ENCODE peak calls at places on chromosomes 11 and 22, in nine cellular contexts. C is stimulated activated CD4-positive, alpha-beta T cell treated with anti-CD3 and anti-CD28 coated beads, Interleukin-2, amount 100 ng/mL, for 48 hours; W is AG04450; V is AG09309; L is BJ; S is hippocampal formation; N is T-helper 2 cell; O is amniotic epithelial cell; H is stimulated activated CD8-positive, alpha-beta memory T cell treated with anti-CD3 and anti-CD28 coated beads, Interleukin-4, amount 100 ng/mL, for 24 hours. F is an unnamed sample.

GRCh38 chr22:45585946-45586540 is 83.4 kb downstream of the FBLN1 start:
- DNase-seq in W (no peak), C (no peak), O (no peak), H (no peak), L (no peak), V (no peak), S (no peak), N (no peak), F (no peak)

GRCh38 chr11:86440843-86441242 is 66.2 kb downstream of the CCDC81 start:
- DNase-seq in L (no peak), H (no peak), W (no peak), V (no peak), O (peak; percentile 20), N (no peak), S (no peak), C (no peak), F (no peak)

GRCh38 chr11:12696911-12697581 is 22.8 kb downstream of the TEAD1 start:
- DNase-seq in H (no peak), V (no peak), L (no peak), W (no peak), O (no peak), N (no peak), S (no peak), C (no peak), F (no peak)

GRCh38 chr11:59550368-59550841 is 39.1 kb downstream of the OR4D9 start:
- DNase-seq in C (peak; percentile 82), H (peak; percentile 78), O (peak; percentile 93), S (peak; percentile 65), V (peak; percentile 77), N (peak; percentile 52), L (peak; percentile 65), W (peak; percentile 92), F (peak; percentile 91)

GRCh38 chr11:111882202-111882601 is 2.9 kb downstream of the CFAP68 start:
- DNase-seq in V (no peak), S (no peak), N (no peak), H (no peak), W (no peak), C (no peak), L (no peak), O (no peak), F (no peak)

GRCh38 chr11:22787565-22788162 is 41.9 kb downstream of the SVIP start:
- DNase-seq in S (no peak), C (peak; percentile 0), W (peak; percentile 29), L (peak; percentile 1), V (peak; percentile 2), N (no peak), H (no peak), O (peak; percentile 24), F (peak; percentile 23)

GRCh38 chr11:94845622-94846021 is 77.5 kb downstream of the AMOTL1 start:
- DNase-seq in H (no peak), L (no peak), W (peak; percentile 66), S (no peak), C (no peak), V (no peak), N (no peak), O (no peak), F (no peak)

GRCh38 chr11:108115495-108116140 is 5.7 kb upstream of the ACAT1 start:
- DNase-seq in L (peak; percentile 47), V (peak; percentile 55), N (no peak), C (no peak), S (peak; percentile 75), H (no peak), O (peak; percentile 72), W (peak; percentile 72), F (no peak)

GRCh38 chr11:77201991-77202841 is 74.2 kb downstream of the MYO7A start:
- DNase-seq in N (no peak), V (no peak), H (no peak), S (no peak), W (no peak), C (no peak), O (no peak), L (no peak), F (no peak)

GRCh38 chr11:131614514-131615085 is 244.2 kb downstream of the NTM start:
- DNase-seq in S (peak; percentile 69), L (no peak), H (no peak), C (no peak), V (no peak), O (no peak), W (no peak), N (no peak), F (no peak)

GRCh38 chr11:116439480-116439759 is 333.4 kb downstream of the BUD13 start:
- DNase-seq in O (no peak), S (no peak), H (no peak), C (no peak), L (no peak), N (no peak), V (no peak), W (no peak), F (no peak)

GRCh38 chr22:32996702-32997101 is 61.5 kb downstream of the SYN3 start:
- DNase-seq in N (no peak), S (no peak), L (no peak), H (no peak), O (no peak), W (no peak), C (no peak), V (no peak), F (no peak)

GRCh38 chr22:38921126-38921525 is 36.3 kb upstream of the APOBEC3A start:
- DNase-seq in H (no peak), N (no peak), W (no peak), C (no peak), L (no peak), S (no peak), V (no peak), O (no peak), F (no peak)

F was measured in NCI-H460.